ENCODE peak calls at places on chromosomes 11 and 22, in five cellular contexts. X is choroid plexus epithelial cell, N is foreskin fibroblast, G is brain microvascular endothelial cell, M is GM20000. S is an unnamed sample.

GRCh38 chr11:69270929-69271328 is 23.0 kb upstream of the MYEOV start:
- DNase-seq in X (no peak), N (no peak), G (no peak), M (no peak), S (no peak)

GRCh38 chr11:9280655-9281301 is 15.6 kb upstream of the DENND5A start:
- DNase-seq in X (peak; percentile 90), N (no peak), G (peak; percentile 73), M (peak; percentile 37), S (no peak)

GRCh38 chr11:86678823-86679222 is 6.4 kb upstream of the ME3 start:
- DNase-seq in X (peak; percentile 66), N (no peak), G (peak; percentile 70), M (no peak), S (no peak)

GRCh38 chr22:39935622-39936021 is 24.6 kb upstream of the TMA7B start:
- DNase-seq in X (no peak), N (no peak), G (no peak), M (no peak), S (no peak)

GRCh38 chr11:14582835-14583234 is 60.8 kb upstream of the PDE3B start:
- DNase-seq in X (peak; percentile 13), N (no peak), G (no peak), M (no peak), S (no peak)

GRCh38 chr11:109439684-109440083 is 17.7 kb downstream of the C11orf87 start:
- DNase-seq in X (no peak), N (no peak), G (no peak), M (no peak), S (no peak)

GRCh38 chr22:49364398-49364797 is 463.3 kb downstream of the BRD1 start:
- DNase-seq in X (no peak), N (no peak), G (no peak), M (no peak), S (no peak)

GRCh38 chr22:39314251-39314971 is 5.0 kb downstream of the RPL3 start:
- DNase-seq in X (no peak), N (no peak), G (no peak), M (no peak), S (no peak)

GRCh38 chr22:32444068-32444467 is 20.2 kb downstream of the BPIFC start:
- DNase-seq in X (peak; percentile 23), N (no peak), G (no peak), M (peak; percentile 27), S (no peak)

GRCh38 chr22:48083502-48083901 is 1321.1 kb downstream of the TBC1D22A start:
- DNase-seq in X (no peak), N (no peak), G (no peak), M (no peak), S (no peak)

GRCh38 chr11:76173663-76174062 is 32.6 kb downstream of the WNT11 start:
- DNase-seq in X (no peak), N (no peak), G (no peak), M (no peak), S (no peak)

GRCh38 chr11:113591122-113591521 is 115.0 kb downstream of the TMPRSS5 start:
- DNase-seq in X (no peak), N (no peak), G (no peak), M (no peak), S (no peak)

GRCh38 chr11:75743711-75744563 is 24.6 kb upstream of the DGAT2 start:
- DNase-seq in X (no peak), N (no peak), G (no peak), M (no peak), S (no peak)

GRCh38 chr11:79152511-79152910 is 288.3 kb downstream of the TENM4 start:
- DNase-seq in X (no peak), N (no peak), G (no peak), M (no peak), S (no peak)

GRCh38 chr11:67665537-67666302 is 8.7 kb downstream of the ALDH3B2 start:
- DNase-seq in X (no peak), N (no peak), G (no peak), M (peak; percentile 33), S (no peak)

GRCh38 chr22:45599836-45600577 is 71.6 kb upstream of the ATXN10 start:
- DNase-seq in X (no peak), N (no peak), G (no peak), M (no peak), S (no peak)

GRCh38 chr11:9276571-9276970 is 11.4 kb upstream of the DENND5A start:
- DNase-seq in X (no peak), N (no peak), G (no peak), M (no peak), S (no peak)

GRCh38 chr22:19884954-19885751 is 30.5 kb upstream of the GNB1L start:
- DNase-seq in X (no peak), N (no peak), G (no peak), M (no peak), S (no peak)

GRCh38 chr22:45450931-45451651 is 37.6 kb downstream of the RIBC2 start:
- DNase-seq in X (peak; percentile 15), N (peak; percentile 92), G (no peak), M (no peak), S (no peak)

GRCh38 chr11:114044042-114044871 is 15.3 kb upstream of the ZBTB16 start:
- DNase-seq in X (peak; percentile 82), N (no peak), G (no peak), M (no peak), S (no peak)

GRCh38 chr11:9617960-9618359 is 44.5 kb downstream of the WEE1 start:
- DNase-seq in X (no peak), N (peak; percentile 71), G (peak; percentile 40), M (no peak), S (no peak)

GRCh38 chr11:10327254-10327653 is 22.4 kb downstream of the ADM start:
- DNase-seq in X (peak; percentile 90), N (no peak), G (peak; percentile 51), M (no peak), S (no peak)

DNA sequence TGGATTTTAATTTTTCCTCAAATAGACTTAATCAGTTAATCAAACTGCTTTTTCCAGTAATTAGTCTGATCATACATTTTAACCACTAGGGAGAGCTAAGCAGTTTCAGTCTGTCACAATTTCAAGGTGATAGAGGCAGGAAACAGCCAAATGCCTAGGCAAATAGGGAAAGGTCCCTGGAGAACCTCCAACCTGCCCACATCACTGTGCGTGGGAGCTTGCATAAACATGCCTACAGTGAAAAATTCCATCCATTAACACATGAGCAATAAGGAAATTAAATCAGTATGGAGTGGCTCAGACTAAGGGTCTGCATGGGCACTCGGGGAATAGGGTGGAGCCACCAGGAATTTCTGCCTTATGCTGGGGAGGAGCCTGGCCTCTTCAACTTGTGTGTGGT is 74.6 kb downstream of the AASDHPPT start:
- DNase-seq in X (peak; percentile 42), N (peak; percentile 15), G (peak; percentile 6), M (no peak), S (no peak)
- TF ChIP-seq CTCF in X (peak; percentile 39), N (no peak), G (peak; percentile 14), M (no peak), S (no peak)

GRCh38 chr11:112086422-112087191 is at the start of the genes SDHD and TIMM8B:
- DNase-seq in X (peak; percentile 98), N (peak; percentile 95), G (peak; percentile 95), M (peak; percentile 90), S (peak; percentile 88)
- TF ChIP-seq CTCF in X (peak; percentile 63), N (no peak), G (peak; percentile 67), M (no peak), S (no peak)

GRCh38 chr22:25420925-25421904 is 143.3 kb upstream of the GRK3 start:
- DNase-seq in X (no peak), N (no peak), G (no peak), M (peak; percentile 69), S (no peak)
- TF ChIP-seq CTCF in X (no peak), N (no peak), G (peak; percentile 3), M (no peak), S (no peak)

GRCh38 chr11:63768232-63769043 is at the start of gene ZFTA:
- DNase-seq in X (peak; percentile 62), N (peak; percentile 51), G (peak; percentile 28), M (peak; percentile 95), S (peak; percentile 80)
- TF ChIP-seq CTCF in X (peak; percentile 33), N (peak; percentile 15), G (peak; percentile 42), M (peak; percentile 88), S (no peak)

GRCh38 chr22:35175392-35175791 is 81.9 kb upstream of the HMGXB4 start:
- DNase-seq in X (no peak), N (no peak), G (no peak), M (no peak), S (no peak)

GRCh38 chr22:35173655-35174054 is 83.6 kb upstream of the HMGXB4 start:
- DNase-seq in X (no peak), N (no peak), G (no peak), M (no peak), S (no peak)

GRCh38 chr22:35170716-35171697 is 86.3 kb upstream of the HMGXB4 start:
- DNase-seq in X (no peak), N (no peak), G (no peak), M (no peak), S (no peak)

GRCh38 chr22:35174398-35174797 is 82.9 kb upstream of the HMGXB4 start:
- DNase-seq in X (no peak), N (no peak), G (no peak), M (no peak), S (no peak)

DNA sequence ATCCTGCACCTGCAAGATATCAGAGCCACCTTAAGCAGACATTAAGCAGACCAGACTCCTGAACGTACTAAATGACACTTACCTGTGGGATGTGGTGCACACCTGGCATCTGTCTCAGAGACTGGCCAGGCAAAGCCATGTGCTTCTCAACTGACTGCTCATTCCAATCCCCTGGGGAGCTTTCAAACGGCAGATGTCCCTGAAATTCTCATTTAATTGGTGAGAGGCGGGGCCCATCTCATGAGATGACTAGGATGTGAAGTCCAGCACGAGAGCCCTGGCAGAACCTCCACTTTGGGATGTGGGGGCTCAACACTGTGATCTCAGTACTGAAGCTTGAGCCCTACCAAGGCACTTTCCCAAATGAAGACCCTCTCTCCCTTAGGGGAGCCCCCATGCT is 84.8 kb upstream of the HMGXB4 start:
- DNase-seq in X (no peak), N (no peak), G (no peak), M (no peak), S (no peak)
- TF ChIP-seq CTCF in X (no peak), N (no peak), G (no peak), M (no peak), S (no peak)

GRCh38 chr11:74212533-74212932 is 41.4 kb downstream of the PPME1 start:
- DNase-seq in X (no peak), N (no peak), G (no peak), M (no peak), S (no peak)
- TF ChIP-seq CTCF in X (no peak), N (no peak), G (no peak), M (no peak), S (no peak)

DNA sequence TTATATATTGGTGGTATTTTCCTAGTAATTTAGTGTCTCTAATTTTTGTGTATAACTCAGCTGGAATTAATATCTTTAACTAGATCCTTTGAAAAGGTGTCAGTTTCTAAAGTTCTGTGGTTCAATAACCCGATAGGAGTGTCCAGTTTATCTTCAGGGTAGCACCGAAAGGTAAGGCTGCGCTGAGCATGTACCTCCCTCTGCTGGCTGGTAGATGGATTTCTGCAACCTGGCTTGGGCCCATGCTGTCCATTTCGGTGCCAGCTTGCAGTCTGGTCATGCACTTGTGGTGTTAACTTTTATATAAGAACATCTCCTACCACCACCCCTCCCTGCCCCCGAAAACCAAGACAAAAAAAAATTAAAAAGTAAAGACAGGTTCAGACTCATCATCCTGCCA is 24.7 kb downstream of the EXT2 start:
- DNase-seq in X (no peak), N (no peak), G (no peak), M (no peak), S (no peak)
- TF ChIP-seq CTCF in X (peak; percentile 60), N (peak; percentile 13), G (peak; percentile 68), M (no peak), S (no peak)

S was measured in activated B cell treated with CpG ODN at 0.5 μM for 24 hours.